ENCODE peak calls at places on chromosomes 7 and 10, in five cellular contexts. One of them, this sample, is unnamed.

GRCh38 chr7:74212661-74213060 is 2.9 kb downstream of the LAT2 start:
- DNase-seq in uterus: no peak
- DNase-seq in amniotic stem cell: no peak
- DNase-seq in mesothelial cell of epicardium: no peak
- DNase-seq in stimulated activated CD4-positive, alpha-beta T cell treated with anti-CD3 and anti-CD28 coated beads, Interleukin-15, amount 100 ng/mL, for 24 hours: no peak
- DNase-seq in this sample: no peak

GRCh38 chr10:60998932-60999331 is 54.9 kb upstream of the RHOBTB1 start:
- DNase-seq in uterus: no peak
- DNase-seq in amniotic stem cell: no peak
- DNase-seq in mesothelial cell of epicardium: no peak
- DNase-seq in stimulated activated CD4-positive, alpha-beta T cell treated with anti-CD3 and anti-CD28 coated beads, Interleukin-15, amount 100 ng/mL, for 24 hours: no peak
- DNase-seq in this sample: no peak

GRCh38 chr10:98309366-98310355 is 41.7 kb upstream of the LOXL4 start:
- DNase-seq in uterus: peak; percentile 84
- DNase-seq in amniotic stem cell: peak; percentile 54
- DNase-seq in mesothelial cell of epicardium: peak; percentile 38
- DNase-seq in stimulated activated CD4-positive, alpha-beta T cell treated with anti-CD3 and anti-CD28 coated beads, Interleukin-15, amount 100 ng/mL, for 24 hours: peak; percentile 43
- DNase-seq in this sample: no peak

GRCh38 chr10:92750788-92751533 is 61.2 kb downstream of the HHEX start:
- DNase-seq in uterus: no peak
- DNase-seq in amniotic stem cell: no peak
- DNase-seq in mesothelial cell of epicardium: no peak
- DNase-seq in stimulated activated CD4-positive, alpha-beta T cell treated with anti-CD3 and anti-CD28 coated beads, Interleukin-15, amount 100 ng/mL, for 24 hours: no peak
- DNase-seq in this sample: no peak

GRCh38 chr7:98879989-98880337 is 1.6 kb downstream of the TRRAP start:
- DNase-seq in uterus: no peak
- DNase-seq in amniotic stem cell: no peak
- DNase-seq in mesothelial cell of epicardium: no peak
- DNase-seq in stimulated activated CD4-positive, alpha-beta T cell treated with anti-CD3 and anti-CD28 coated beads, Interleukin-15, amount 100 ng/mL, for 24 hours: no peak
- DNase-seq in this sample: no peak

GRCh38 chr10:129853236-129853946 is 110.7 kb downstream of the EBF3 start:
- DNase-seq in uterus: no peak
- DNase-seq in amniotic stem cell: no peak
- DNase-seq in mesothelial cell of epicardium: no peak
- DNase-seq in stimulated activated CD4-positive, alpha-beta T cell treated with anti-CD3 and anti-CD28 coated beads, Interleukin-15, amount 100 ng/mL, for 24 hours: no peak
- DNase-seq in this sample: no peak

GRCh38 chr10:34732926-34733325 is 82.2 kb downstream of the PARD3 start:
- DNase-seq in uterus: no peak
- DNase-seq in amniotic stem cell: no peak
- DNase-seq in mesothelial cell of epicardium: no peak
- DNase-seq in stimulated activated CD4-positive, alpha-beta T cell treated with anti-CD3 and anti-CD28 coated beads, Interleukin-15, amount 100 ng/mL, for 24 hours: no peak
- DNase-seq in this sample: no peak

GRCh38 chr10:102732661-102733060 is 11.1 kb upstream of the WBP1L start:
- DNase-seq in uterus: no peak
- DNase-seq in amniotic stem cell: no peak
- DNase-seq in mesothelial cell of epicardium: no peak
- DNase-seq in stimulated activated CD4-positive, alpha-beta T cell treated with anti-CD3 and anti-CD28 coated beads, Interleukin-15, amount 100 ng/mL, for 24 hours: no peak
- DNase-seq in this sample: no peak

This sample was measured in naive thymus-derived CD4-positive, alpha-beta T cell.